ENCODE peak calls at places on chromosomes 11 and 22, in six cellular contexts. S is CD4-positive, CD25-positive, alpha-beta regulatory T cell; H is NCI-H460; E is upper lobe of right lung; G is T-helper 1 cell; Q is cardiac fibroblast. R is an unnamed sample.

GRCh38 chr11:19633276-19633675 is 79.4 kb upstream of the NAV2 start:
- DNase-seq in G (no peak), E (peak), H (no peak), Q (peak), S (no peak), R (no peak)

GRCh38 chr11:67239795-67240574 is 26.3 kb upstream of the GRK2 start:
- DNase-seq in H (peak), G (peak), S (peak), Q (peak), E (peak), R (peak)

GRCh38 chr22:30206964-30207363 is 39.6 kb downstream of the LIF start:
- DNase-seq in S (no peak), H (peak), G (no peak), Q (peak), E (no peak), R (no peak)

GRCh38 chr22:18077639-18078328 is at the start of gene PEX26:
- DNase-seq in E (peak), H (peak), G (peak), Q (peak), S (peak), R (peak)

GRCh38 chr22:22403771-22404170 is 104.8 kb downstream of the ZNF280B start:
- DNase-seq in E (no peak), S (no peak), G (no peak), H (no peak), Q (no peak), R (no peak)

GRCh38 chr22:45254789-45255261 is 14.1 kb upstream of the KIAA0930 start:
- DNase-seq in S (no peak), H (no peak), E (no peak), Q (no peak), G (peak), R (peak)

GRCh38 chr11:74012072-74012809 is 3.4 kb upstream of the UCP3 start:
- DNase-seq in Q (no peak), H (no peak), S (no peak), G (no peak), E (no peak), R (no peak)

GRCh38 chr22:49883294-49883640 is 29.6 kb downstream of the ZBED4 start:
- DNase-seq in H (no peak), G (no peak), Q (no peak), E (no peak), S (no peak), R (no peak)

GRCh38 chr11:21817677-21818076 is 375.2 kb upstream of the ANO5 start:
- DNase-seq in G (no peak), H (no peak), E (no peak), S (no peak), Q (no peak), R (no peak)

GRCh38 chr11:74325649-74326645 is 14.5 kb upstream of the P4HA3 start:
- DNase-seq in S (no peak), E (peak), Q (peak), H (no peak), G (no peak), R (no peak)

GRCh38 chr22:19271273-19271855 is 20.2 kb downstream of the CLTCL1 start:
- DNase-seq in H (no peak), Q (no peak), E (no peak), G (no peak), S (no peak), R (no peak)

GRCh38 chr11:87849216-87849615 is 326.0 kb downstream of the RAB38 start:
- DNase-seq in E (no peak), G (no peak), Q (no peak), S (no peak), H (no peak), R (no peak)

GRCh38 chr11:125519865-125520834 is 24.1 kb upstream of the FEZ1 start:
- DNase-seq in E (no peak), G (no peak), S (no peak), H (no peak), Q (no peak), R (no peak)

GRCh38 chr11:8597182-8597581 is 3.2 kb upstream of the STK33 start:
- DNase-seq in G (no peak), S (no peak), Q (peak), H (no peak), E (no peak), R (no peak)

GRCh38 chr11:83004855-83005556 is 66.7 kb downstream of the RAB30 start:
- DNase-seq in S (no peak), G (peak), E (no peak), H (no peak), Q (no peak), R (no peak)

GRCh38 chr11:33545941-33546340 is 154.7 kb downstream of the C11orf91 start:
- DNase-seq in Q (peak), S (no peak), G (no peak), H (no peak), E (no peak), R (no peak)

GRCh38 chr11:130890039-130890745 is 26.1 kb downstream of the SNX19 start:
- DNase-seq in E (no peak), H (no peak), G (no peak), Q (no peak), S (no peak), R (no peak)

GRCh38 chr11:124886476-124886875 is 11.2 kb downstream of the ROBO4 start:
- DNase-seq in E (no peak), S (no peak), G (no peak), H (no peak), Q (no peak), R (no peak)

GRCh38 chr22:49825944-49826602 is 1.6 kb downstream of the BRD1 start:
- DNase-seq in S (peak), Q (peak), H (no peak), G (peak), E (no peak), R (no peak)

GRCh38 chr11:40276960-40277359 is 1182.5 kb downstream of the LRRC4C start:
- DNase-seq in S (no peak), Q (no peak), G (no peak), E (no peak), H (no peak), R (no peak)

GRCh38 chr11:64969209-64969608 is 2.7 kb downstream of the MAJIN start:
- DNase-seq in E (no peak), Q (no peak), H (no peak), G (peak), S (no peak), R (no peak)

GRCh38 chr11:114598461-114598860 is 2.9 kb upstream of the NXPE4 start:
- DNase-seq in H (no peak), G (no peak), Q (no peak), S (no peak), E (no peak), R (no peak)

GRCh38 chr11:114036156-114036811 is 23.2 kb upstream of the ZBTB16 start:
- DNase-seq in E (peak), G (peak), S (peak), H (peak), Q (peak), R (no peak)

GRCh38 chr22:19455585-19456370 is 8.3 kb upstream of the C22orf39 start:
- DNase-seq in E (no peak), Q (peak), S (no peak), G (no peak), H (no peak), R (no peak)

GRCh38 chr11:65928667-65929066 is 9.4 kb downstream of the DRAP1 start:
- DNase-seq in E (no peak), Q (no peak), H (no peak), S (no peak), G (no peak), R (no peak)

GRCh38 chr11:117096140-117096972 is 1.9 kb downstream of the SIK3 start:
- DNase-seq in E (no peak), H (no peak), Q (peak), G (peak), S (peak), R (peak)

GRCh38 chr11:68298659-68299516 is 13.5 kb upstream of the LRP5 start:
- DNase-seq in Q (no peak), E (no peak), G (no peak), H (no peak), S (no peak), R (no peak)

GRCh38 chr11:12056112-12056511 is 47.7 kb upstream of the DKK3 start:
- DNase-seq in E (no peak), G (no peak), S (no peak), H (no peak), Q (no peak), R (no peak)

GRCh38 chr22:49937758-49938564 is 19.5 kb downstream of the CRELD2 start:
- DNase-seq in S (no peak), Q (peak), E (peak), G (no peak), H (no peak), R (no peak)

GRCh38 chr11:106917973-106918372 is 100.3 kb downstream of the GUCY1A2 start:
- DNase-seq in G (no peak), E (no peak), Q (peak), H (peak), S (no peak), R (no peak)

GRCh38 chr11:86814775-86815174 is 14.4 kb downstream of the PRSS23 start:
- DNase-seq in S (no peak), G (no peak), H (no peak), Q (peak), E (no peak), R (no peak)

GRCh38 chr11:111047376-111047775 is 198.1 kb upstream of the POU2AF2 start:
- DNase-seq in S (no peak), Q (no peak), G (no peak), H (no peak), E (no peak), R (no peak)

GRCh38 chr11:28104984-28105383 is 3.0 kb downstream of the KIF18A start:
- DNase-seq in H (no peak), S (no peak), E (no peak), G (no peak), Q (no peak), R (no peak)

GRCh38 chr11:35282226-35282882 is 137.0 kb downstream of the SLC1A2 start:
- DNase-seq in Q (peak), S (no peak), E (no peak), G (peak), H (no peak), R (no peak)

GRCh38 chr11:72812968-72813739 is 1.1 kb upstream of the ATG16L2 start:
- DNase-seq in Q (peak), H (peak), S (peak), E (peak), G (peak), R (no peak)

GRCh38 chr22:38751422-38752346 is 4.1 kb downstream of the SUN2 start:
- DNase-seq in G (peak), S (peak), Q (no peak), E (peak), H (no peak), R (peak)

GRCh38 chr11:114270531-114271270 is 25.5 kb upstream of the NNMT start:
- DNase-seq in H (no peak), Q (no peak), E (no peak), S (no peak), G (no peak), R (no peak)

GRCh38 chr22:41411021-41411851 is 29.5 kb downstream of the TEF start:
- DNase-seq in E (no peak), G (no peak), Q (no peak), H (no peak), S (no peak), R (no peak)

GRCh38 chr11:128716231-128716630 is 22.4 kb downstream of the FLI1 start:
- DNase-seq in S (no peak), E (no peak), G (no peak), H (no peak), Q (no peak), R (no peak)

GRCh38 chr11:8871283-8871775 is 39.7 kb upstream of the AKIP1 start:
- DNase-seq in Q (peak), E (peak), S (no peak), H (peak), G (no peak), R (no peak)